ENCODE peak calls at places on chromosome 11, in eight cellular contexts. I is effector memory CD4-positive, alpha-beta T cell; V is IMR-90; G is adrenal gland; Q is CD8-positive, alpha-beta T cell; Y is small intestine; A is bronchial epithelial cell; P is brain microvascular endothelial cell. N is an unnamed sample.

GRCh38 chr11:119361056-119361787 is 14.7 kb upstream of the MFRP start:
- DNase-seq in I (no peak), V (peak; percentile 87), G (peak; percentile 81), Q (no peak), Y (peak; percentile 68), A (peak; percentile 98), P (peak; percentile 70), N (no peak)

GRCh38 chr11:60314607-60315321 is 12.3 kb upstream of the MS4A6E start:
- DNase-seq in I (no peak), V (no peak), G (no peak), Q (no peak), Y (no peak), A (no peak), P (no peak), N (no peak)

GRCh38 chr11:92812841-92813240 is 156.6 kb upstream of the MTNR1B start:
- DNase-seq in I (no peak), V (no peak), G (no peak), Q (no peak), Y (no peak), A (no peak), P (no peak), N (no peak)

GRCh38 chr11:27218498-27219038 is 144.4 kb downstream of the CCDC34 start:
- DNase-seq in I (no peak), V (peak; percentile 95), G (no peak), Q (no peak), Y (no peak), A (peak; percentile 65), P (peak; percentile 48), N (no peak)

GRCh38 chr11:57648791-57649735 is 649 bp downstream of the YPEL4 start:
- DNase-seq in I (no peak), V (no peak), G (no peak), Q (no peak), Y (no peak), A (no peak), P (no peak), N (no peak)

GRCh38 chr11:61960532-61960931 is 6.9 kb downstream of the FTH1 start:
- DNase-seq in I (no peak), V (no peak), G (peak; percentile 28), Q (no peak), Y (no peak), A (no peak), P (no peak), N (no peak)

GRCh38 chr11:69537855-69538640 is 56.6 kb downstream of the LINC01488 start:
- DNase-seq in I (no peak), V (no peak), G (no peak), Q (no peak), Y (no peak), A (no peak), P (no peak), N (no peak)

GRCh38 chr11:117898059-117898458 is 21.6 kb upstream of the FXYD6 start:
- DNase-seq in I (no peak), V (no peak), G (no peak), Q (no peak), Y (no peak), A (no peak), P (no peak), N (no peak)

GRCh38 chr11:134401825-134402809 is 9.9 kb downstream of the B3GAT1 start:
- DNase-seq in I (peak; percentile 11), V (no peak), G (no peak), Q (no peak), Y (no peak), A (no peak), P (no peak), N (no peak)

GRCh38 chr11:70527046-70527395 is 128.7 kb downstream of the CTTN start:
- DNase-seq in I (no peak), V (no peak), G (no peak), Q (no peak), Y (no peak), A (no peak), P (no peak), N (no peak)

GRCh38 chr11:1358286-1358685 is 31.4 kb upstream of the BRSK2 start:
- DNase-seq in I (no peak), V (peak; percentile 7), G (no peak), Q (no peak), Y (no peak), A (no peak), P (no peak), N (no peak)

GRCh38 chr11:40384991-40385390 is 1074.5 kb downstream of the LRRC4C start:
- DNase-seq in I (no peak), V (peak; percentile 79), G (no peak), Q (no peak), Y (no peak), A (peak; percentile 2), P (no peak), N (no peak)

GRCh38 chr11:82718307-82718706 is 15.4 kb downstream of the FAM181B start:
- DNase-seq in I (no peak), V (peak; percentile 49), G (peak; percentile 38), Q (no peak), Y (peak; percentile 44), A (peak; percentile 31), P (peak; percentile 40), N (no peak)

GRCh38 chr11:134052395-134052987 is 16.4 kb upstream of the JAM3 start:
- DNase-seq in I (no peak), V (peak; percentile 22), G (peak; percentile 28), Q (no peak), Y (peak; percentile 58), A (no peak), P (no peak), N (no peak)

GRCh38 chr11:65384301-65384889 is 1.9 kb upstream of the SLC25A45 start:
- DNase-seq in I (no peak), V (peak; percentile 56), G (no peak), Q (no peak), Y (no peak), A (no peak), P (no peak), N (peak; percentile 63)

GRCh38 chr11:65382036-65382803 is at the start of gene SLC25A45:
- DNase-seq in I (peak; percentile 87), V (peak; percentile 99), G (peak; percentile 95), Q (peak; percentile 89), Y (peak; percentile 97), A (peak; percentile 97), P (peak; percentile 98), N (peak; percentile 95)

GRCh38 chr11:65381721-65382035 is 768 bp downstream of the SLC25A45 start:
- DNase-seq in I (no peak), V (no peak), G (no peak), Q (no peak), Y (peak; percentile 94), A (peak; percentile 89), P (peak; percentile 68), N (no peak)

GRCh38 chr11:65382804-65383368 is 440 bp upstream of the SLC25A45 start:
- DNase-seq in I (no peak), V (no peak), G (peak; percentile 94), Q (no peak), Y (peak; percentile 91), A (no peak), P (no peak), N (no peak)

GRCh38 chr11:65383778-65384177 is 1.3 kb upstream of the SLC25A45 start:
- DNase-seq in I (no peak), V (no peak), G (no peak), Q (no peak), Y (no peak), A (no peak), P (no peak), N (no peak)
- H3K27me3 ChIP-seq in I (no peaks in the 10 kb centered on the region), V (no peaks in the 10 kb centered on the region), G (no peaks in the 10 kb centered on the region), Q (no peaks in the 10 kb centered on the region), Y (no peaks in the 10 kb centered on the region), A (no peaks in the 10 kb centered on the region), P (no peaks in the 10 kb centered on the region), N (no peaks in the 10 kb centered on the region)

DNA sequence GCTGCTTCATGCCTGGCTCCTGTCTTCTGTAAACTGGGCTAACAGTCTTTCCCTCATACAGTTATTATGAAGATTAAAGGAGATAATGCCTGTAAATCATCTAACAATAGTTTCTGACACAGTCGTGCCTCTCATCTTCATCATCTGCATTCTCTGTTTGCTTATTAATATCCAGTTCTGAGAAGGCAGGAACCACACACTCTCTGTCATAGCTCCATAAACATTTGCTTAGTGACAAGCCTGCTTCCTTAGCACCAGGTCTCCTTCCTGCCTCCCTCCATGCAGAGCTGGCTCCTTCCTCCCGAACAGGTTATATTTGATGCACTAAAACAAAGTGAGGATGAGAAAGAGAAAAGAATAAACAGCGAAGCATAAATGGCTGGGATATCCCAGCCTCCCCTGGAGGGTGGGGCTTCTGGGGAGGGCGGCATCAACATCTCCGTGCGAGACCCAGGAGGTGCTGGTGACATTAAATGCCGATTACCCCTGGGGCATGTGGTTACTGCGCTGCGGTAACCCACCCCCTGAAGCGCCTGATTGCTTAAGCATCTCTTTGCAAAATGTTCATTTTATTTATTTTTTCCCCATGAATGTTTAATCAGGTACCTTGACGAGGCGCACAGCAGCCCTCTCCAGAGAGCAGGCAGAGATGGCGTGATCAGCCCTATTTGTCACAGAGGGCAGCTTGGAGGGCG is 404.9 kb downstream of the NXPE2 start:
- DNase-seq in I (no peak), V (no peak), G (no peak), Q (no peak), Y (no peak), A (no peak), P (no peak), N (no peak)
- H3K27me3 ChIP-seq in I (no peaks in the 10 kb centered on the region), V (no peaks in the 10 kb centered on the region), G (no peaks in the 10 kb centered on the region), Q (no peaks in the 10 kb centered on the region), Y (no peaks in the 10 kb centered on the region), A (no peaks in the 10 kb centered on the region), P (no peaks in the 10 kb centered on the region), N (no peaks in the 10 kb centered on the region)

DNA sequence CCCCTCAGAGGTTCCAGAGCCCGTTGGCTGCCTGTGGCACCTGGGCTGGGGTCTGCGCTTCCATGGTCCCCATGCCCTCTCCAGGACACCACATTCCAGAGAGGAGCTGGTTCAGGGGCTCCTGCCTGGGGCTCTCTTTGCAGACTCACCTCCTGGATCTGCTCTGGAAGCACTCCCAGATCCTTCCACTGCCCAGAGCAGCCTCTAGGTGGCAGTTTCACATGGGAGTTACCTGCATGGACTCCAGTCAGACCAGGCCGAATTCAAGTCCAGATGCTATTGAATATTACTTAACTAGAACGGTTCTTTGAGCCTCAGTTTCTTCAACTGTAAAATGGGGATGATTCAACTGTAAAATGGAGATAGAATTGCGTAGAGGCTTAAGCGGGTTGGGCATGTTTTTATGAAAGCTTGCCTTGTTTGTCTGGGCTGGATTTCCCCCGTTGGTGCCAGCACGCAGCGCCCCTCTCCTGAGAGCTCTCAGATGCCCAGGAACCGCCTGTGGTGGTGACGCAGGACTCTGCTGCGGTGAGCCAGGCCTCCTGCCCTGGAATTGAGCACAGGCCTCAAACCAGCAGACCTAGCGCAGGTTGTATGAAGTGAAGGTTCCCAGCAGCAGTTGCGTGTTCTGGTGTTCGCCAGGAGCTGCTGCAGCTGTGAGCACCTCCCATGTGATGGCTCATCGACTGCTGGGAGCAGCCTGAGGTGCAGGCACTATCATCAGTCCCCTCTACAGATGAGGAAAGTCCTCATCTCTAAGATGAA is 44.2 kb downstream of the LMO1 start:
- DNase-seq in I (no peak), V (peak; percentile 55), G (peak; percentile 69), Q (no peak), Y (peak; percentile 53), A (peak; percentile 58), P (peak; percentile 63), N (no peak)
- H3K27me3 ChIP-seq in I (no peaks in the 10 kb centered on the region), V (peaks cover 28% of the 10 kb centered on the region), G (no peaks in the 10 kb centered on the region), Q (no peaks in the 10 kb centered on the region), Y (no peaks in the 10 kb centered on the region), A (peaks cover 10% of the 10 kb centered on the region), P (no peaks in the 10 kb centered on the region), N (no peaks in the 10 kb centered on the region)

DNA sequence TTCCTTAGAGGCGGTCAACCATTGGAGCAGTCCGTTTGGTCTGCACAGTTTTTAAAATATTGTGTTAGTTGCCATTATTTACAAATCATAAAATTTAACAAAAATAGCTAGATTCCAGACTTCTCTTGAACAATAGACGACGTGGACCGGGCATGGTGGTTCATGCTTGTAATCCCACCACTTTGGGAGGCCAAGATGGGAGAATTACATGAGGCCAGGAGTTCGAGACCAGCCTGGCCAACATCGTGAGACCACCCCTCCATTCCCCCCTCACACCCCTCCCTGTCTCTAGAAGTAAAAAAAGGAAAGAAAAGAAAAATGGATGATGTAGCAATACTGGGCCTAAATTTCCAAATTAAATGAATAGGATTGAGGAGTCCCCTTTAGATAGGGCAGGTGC is 965 bp downstream of the SLC37A2 start:
- DNase-seq in I (no peak), V (no peak), G (no peak), Q (no peak), Y (no peak), A (no peak), P (no peak), N (no peak)
- H3K27me3 ChIP-seq in I (peaks cover 10% of the 10 kb centered on the region), V (no peaks in the 10 kb centered on the region), G (no peaks in the 10 kb centered on the region), Q (peaks cover 8% of the 10 kb centered on the region), Y (no peaks in the 10 kb centered on the region), A (no peaks in the 10 kb centered on the region), P (no peaks in the 10 kb centered on the region), N (peaks cover 24% of the 10 kb centered on the region)

N was measured in CD4-positive, CD25-positive, alpha-beta regulatory T cell.